ENCODE peak calls at places on chromosomes 3 and 15, in seven cellular contexts. One of them, this sample, is unnamed.

GRCh38 chr3:156017636-156018035 is 102.7 kb upstream of the KCNAB1 start:
- DNase-seq in body of pancreas: no peak
- DNase-seq in heart left ventricle: no peak
- DNase-seq in fibroblast of lung: no peak
- DNase-seq in psoas muscle: no peak
- DNase-seq in CD8-positive, alpha-beta T cell: no peak
- DNase-seq in IMR-90: no peak
- DNase-seq in this sample: no peak

GRCh38 chr3:129031476-129032215 is 28.9 kb upstream of the GP9 start:
- DNase-seq in body of pancreas: no peak
- DNase-seq in heart left ventricle: no peak
- DNase-seq in fibroblast of lung: no peak
- DNase-seq in psoas muscle: no peak
- DNase-seq in CD8-positive, alpha-beta T cell: no peak
- DNase-seq in IMR-90: no peak
- DNase-seq in this sample: no peak

GRCh38 chr15:93997071-93997658 is 234.2 kb upstream of the MCTP2 start:
- DNase-seq in body of pancreas: peak; percentile 32
- DNase-seq in heart left ventricle: no peak
- DNase-seq in fibroblast of lung: no peak
- DNase-seq in psoas muscle: no peak
- DNase-seq in CD8-positive, alpha-beta T cell: no peak
- DNase-seq in IMR-90: peak; percentile 4
- DNase-seq in this sample: no peak

GRCh38 chr3:119125742-119126507 is 20.0 kb upstream of the TEX55 start:
- DNase-seq in body of pancreas: no peak
- DNase-seq in heart left ventricle: no peak
- DNase-seq in fibroblast of lung: no peak
- DNase-seq in psoas muscle: no peak
- DNase-seq in CD8-positive, alpha-beta T cell: no peak
- DNase-seq in IMR-90: no peak
- DNase-seq in this sample: no peak

GRCh38 chr15:45648521-45649200 is 13.8 kb downstream of the SQOR start:
- DNase-seq in body of pancreas: peak; percentile 76
- DNase-seq in heart left ventricle: no peak
- DNase-seq in fibroblast of lung: peak; percentile 76
- DNase-seq in psoas muscle: peak; percentile 67
- DNase-seq in CD8-positive, alpha-beta T cell: no peak
- DNase-seq in IMR-90: peak; percentile 86
- DNase-seq in this sample: no peak

GRCh38 chr3:153165211-153165815 is 3.3 kb downstream of the RAP2B start:
- DNase-seq in body of pancreas: no peak
- DNase-seq in heart left ventricle: no peak
- DNase-seq in fibroblast of lung: peak; percentile 12
- DNase-seq in psoas muscle: no peak
- DNase-seq in CD8-positive, alpha-beta T cell: no peak
- DNase-seq in IMR-90: peak; percentile 42
- DNase-seq in this sample: no peak

GRCh38 chr3:149579838-149580542 is 77.8 kb downstream of the WWTR1 start:
- DNase-seq in body of pancreas: no peak
- DNase-seq in heart left ventricle: no peak
- DNase-seq in fibroblast of lung: peak; percentile 92
- DNase-seq in psoas muscle: no peak
- DNase-seq in CD8-positive, alpha-beta T cell: no peak
- DNase-seq in IMR-90: peak; percentile 82
- DNase-seq in this sample: no peak

GRCh38 chr3:148866261-148866660 is 1.2 kb downstream of the CPA3 start:
- DNase-seq in body of pancreas: no peak
- DNase-seq in heart left ventricle: no peak
- DNase-seq in fibroblast of lung: peak; percentile 97
- DNase-seq in psoas muscle: no peak
- DNase-seq in CD8-positive, alpha-beta T cell: no peak
- DNase-seq in IMR-90: peak; percentile 69
- DNase-seq in this sample: no peak

GRCh38 chr15:63157891-63158431 is 684 bp upstream of the RPS27L start:
- DNase-seq in body of pancreas: peak; percentile 60
- DNase-seq in heart left ventricle: peak; percentile 62
- DNase-seq in fibroblast of lung: peak; percentile 86
- DNase-seq in psoas muscle: no peak
- DNase-seq in CD8-positive, alpha-beta T cell: peak; percentile 35
- DNase-seq in IMR-90: peak; percentile 85
- DNase-seq in this sample: peak; percentile 62

GRCh38 chr15:62607643-62608042 is 434.9 kb upstream of the TPM1 start:
- DNase-seq in body of pancreas: no peak
- DNase-seq in heart left ventricle: no peak
- DNase-seq in fibroblast of lung: peak; percentile 88
- DNase-seq in psoas muscle: no peak
- DNase-seq in CD8-positive, alpha-beta T cell: no peak
- DNase-seq in IMR-90: peak; percentile 73
- DNase-seq in this sample: no peak

GRCh38 chr3:23811117-23811487 is 5.3 kb downstream of the UBE2E1 start:
- DNase-seq in body of pancreas: peak; percentile 14
- DNase-seq in heart left ventricle: no peak
- DNase-seq in fibroblast of lung: no peak
- DNase-seq in psoas muscle: no peak
- DNase-seq in CD8-positive, alpha-beta T cell: no peak
- DNase-seq in IMR-90: no peak
- DNase-seq in this sample: no peak
- H3K4me1 ChIP-seq in body of pancreas: peaks cover 23% of the 10 kb centered on the region
- H3K4me1 ChIP-seq in heart left ventricle: peaks cover 60% of the 10 kb centered on the region
- H3K4me1 ChIP-seq in fibroblast of lung: peaks cover 5% of the 10 kb centered on the region
- H3K4me1 ChIP-seq in psoas muscle: peaks cover 65% of the 10 kb centered on the region
- H3K4me1 ChIP-seq in CD8-positive, alpha-beta T cell: peaks cover 32% of the 10 kb centered on the region
- H3K4me1 ChIP-seq in IMR-90: peaks cover 2% of the 10 kb centered on the region
- H3K4me1 ChIP-seq in this sample: peaks cover 67% of the 10 kb centered on the region

GRCh38 chr15:42984534-42985034 is 64.0 kb upstream of the TTBK2 start:
- DNase-seq in body of pancreas: no peak
- DNase-seq in heart left ventricle: no peak
- DNase-seq in fibroblast of lung: no peak
- DNase-seq in psoas muscle: no peak
- DNase-seq in CD8-positive, alpha-beta T cell: no peak
- DNase-seq in IMR-90: no peak
- DNase-seq in this sample: no peak
- TF ChIP-seq CTCF in body of pancreas: no peak
- TF ChIP-seq CTCF in heart left ventricle: no peak
- TF ChIP-seq CTCF in fibroblast of lung: no peak
- TF ChIP-seq CTCF in psoas muscle: no peak
- TF ChIP-seq CTCF in CD8-positive, alpha-beta T cell: no peak
- TF ChIP-seq CTCF in IMR-90: no peak
- TF ChIP-seq CTCF in this sample: no peak

GRCh38 chr15:71112429-71112828 is 2.8 kb upstream of the THSD4 start:
- DNase-seq in body of pancreas: no peak
- DNase-seq in heart left ventricle: no peak
- DNase-seq in fibroblast of lung: peak; percentile 64
- DNase-seq in psoas muscle: no peak
- DNase-seq in CD8-positive, alpha-beta T cell: no peak
- DNase-seq in IMR-90: peak; percentile 41
- DNase-seq in this sample: no peak
- H3K4me1 ChIP-seq in body of pancreas: peaks cover 7% of the 10 kb centered on the region
- H3K4me1 ChIP-seq in heart left ventricle: peaks cover 14% of the 10 kb centered on the region
- H3K4me1 ChIP-seq in fibroblast of lung: peaks cover 5% of the 10 kb centered on the region
- H3K4me1 ChIP-seq in psoas muscle: no peaks in the 10 kb centered on the region
- H3K4me1 ChIP-seq in CD8-positive, alpha-beta T cell: no peaks in the 10 kb centered on the region
- H3K4me1 ChIP-seq in IMR-90: peaks cover 19% of the 10 kb centered on the region
- H3K4me1 ChIP-seq in this sample: no peaks in the 10 kb centered on the region

GRCh38 chr15:68608206-68608843 is 29.5 kb downstream of the CORO2B start:
- DNase-seq in body of pancreas: peak; percentile 74
- DNase-seq in heart left ventricle: peak; percentile 94
- DNase-seq in fibroblast of lung: peak; percentile 51
- DNase-seq in psoas muscle: peak; percentile 96
- DNase-seq in CD8-positive, alpha-beta T cell: no peak
- DNase-seq in IMR-90: peak; percentile 19
- DNase-seq in this sample: peak; percentile 44
- TF ChIP-seq CTCF in body of pancreas: no peak
- TF ChIP-seq CTCF in heart left ventricle: no peak
- TF ChIP-seq CTCF in fibroblast of lung: no peak
- TF ChIP-seq CTCF in psoas muscle: no peak
- TF ChIP-seq CTCF in CD8-positive, alpha-beta T cell: no peak
- TF ChIP-seq CTCF in IMR-90: no peak
- TF ChIP-seq CTCF in this sample: no peak

DNA sequence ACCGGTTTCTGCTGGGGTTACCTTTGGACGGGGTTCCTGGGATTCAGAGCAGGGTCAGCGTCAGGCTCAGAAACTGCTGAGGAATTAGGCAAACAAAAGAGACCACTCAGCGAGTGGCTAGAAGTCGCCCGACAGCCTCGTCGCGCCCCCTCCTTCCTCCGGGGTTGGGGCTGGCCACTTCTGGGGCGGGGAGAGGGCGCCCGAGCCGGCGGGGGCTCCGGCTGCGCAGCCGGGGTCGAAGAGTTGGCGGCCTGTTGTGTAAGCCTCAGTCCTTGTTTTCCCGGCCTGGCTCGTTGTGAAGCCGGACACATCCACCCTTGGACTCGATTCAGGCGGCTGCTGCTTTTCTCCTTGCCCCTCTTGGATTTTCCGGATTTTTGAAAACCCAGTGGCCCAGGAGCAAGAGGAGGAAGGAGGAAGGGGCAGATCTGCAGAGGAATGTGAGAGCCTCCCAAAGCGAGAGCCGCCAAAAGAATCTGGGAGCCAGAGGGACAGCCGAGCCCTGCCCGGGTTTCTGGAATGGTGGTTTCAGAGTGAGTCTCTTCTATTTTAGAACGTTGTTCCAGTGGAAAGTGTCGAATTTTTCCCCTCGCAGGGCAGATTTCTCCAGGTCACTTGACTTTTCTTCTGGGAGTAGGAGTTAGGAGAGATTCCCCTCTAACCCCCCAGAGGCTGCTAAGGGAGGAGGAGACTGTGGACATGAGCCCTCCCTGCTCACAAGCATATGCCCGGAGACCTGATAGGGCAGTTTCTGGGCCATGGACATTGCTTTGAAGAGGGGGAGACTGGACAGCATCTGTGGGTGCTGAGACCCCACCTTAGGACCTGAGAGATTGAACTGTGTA is 666 bp downstream of the SNX33 start:
- DNase-seq in body of pancreas: peak; percentile 56
- DNase-seq in heart left ventricle: peak; percentile 70
- DNase-seq in fibroblast of lung: peak; percentile 44
- DNase-seq in psoas muscle: peak; percentile 78
- DNase-seq in CD8-positive, alpha-beta T cell: no peak
- DNase-seq in IMR-90: no peak
- DNase-seq in this sample: no peak
- H3K4me1 ChIP-seq in body of pancreas: peaks cover 60% of the 10 kb centered on the region
- H3K4me1 ChIP-seq in heart left ventricle: peaks cover 63% of the 10 kb centered on the region
- H3K4me1 ChIP-seq in fibroblast of lung: peaks cover 38% of the 10 kb centered on the region
- H3K4me1 ChIP-seq in psoas muscle: peaks cover 15% of the 10 kb centered on the region
- H3K4me1 ChIP-seq in CD8-positive, alpha-beta T cell: peaks cover 20% of the 10 kb centered on the region
- H3K4me1 ChIP-seq in IMR-90: peaks cover 40% of the 10 kb centered on the region
- H3K4me1 ChIP-seq in this sample: peaks cover 51% of the 10 kb centered on the region

This sample was measured in left lung.